ENCODE peak calls at places on chromosomes 2 and 18, in four cellular contexts. Y is GM12878, S is HepG2, P is K562. G is an unnamed sample.

GRCh38 chr2:218063541-218064295 is 5.3 kb upstream of the RUFY4 start:
- DNase-seq in Y (peak; percentile 60), S (no peak), P (no peak), G (no peak)

GRCh38 chr2:104406273-104406726 is 447.6 kb upstream of the POU3F3 start:
- DNase-seq in Y (no peak), S (no peak), P (no peak), G (no peak)

GRCh38 chr2:241812730-241813079 is 3.7 kb downstream of the NEU4 start:
- DNase-seq in Y (no peak), S (no peak), P (no peak), G (no peak)

GRCh38 chr2:235716875-235717496 is 223.1 kb downstream of the AGAP1 start:
- DNase-seq in Y (no peak), S (no peak), P (no peak), G (peak; percentile 19)

GRCh38 chr2:230690439-230690838 is 22.2 kb upstream of the CAB39 start:
- DNase-seq in Y (no peak), S (no peak), P (no peak), G (no peak)

GRCh38 chr2:8254791-8255447 is 426.9 kb upstream of the ID2 start:
- DNase-seq in Y (no peak), S (no peak), P (no peak), G (no peak)

GRCh38 chr2:200367155-200367554 is 60.7 kb downstream of the SPATS2L start:
- DNase-seq in Y (no peak), S (peak; percentile 91), P (peak; percentile 21), G (no peak)

GRCh38 chr2:184879671-184880070 is 281.3 kb downstream of the ZNF804A start:
- DNase-seq in Y (no peak), S (no peak), P (no peak), G (no peak)

GRCh38 chr2:177265834-177266817 is 1.6 kb upstream of the NFE2L2 start:
- DNase-seq in Y (no peak), S (peak; percentile 85), P (peak; percentile 55), G (no peak)

GRCh38 chr2:234879671-234880455 is 72.0 kb upstream of the SH3BP4 start:
- DNase-seq in Y (no peak), S (peak; percentile 54), P (no peak), G (no peak)

GRCh38 chr18:23690505-23691068 is 1.3 kb downstream of the LAMA3 start:
- DNase-seq in Y (no peak), S (no peak), P (no peak), G (no peak)

GRCh38 chr2:241564596-241565411 is 6.3 kb downstream of the BOK start:
- DNase-seq in Y (no peak), S (no peak), P (no peak), G (no peak)

GRCh38 chr2:240250150-240250984 is 109.9 kb upstream of the OTOS start:
- DNase-seq in Y (no peak), S (no peak), P (peak; percentile 22), G (no peak)

GRCh38 chr2:51290725-51291124 is 258.8 kb upstream of the NRXN1 start:
- DNase-seq in Y (no peak), S (no peak), P (no peak), G (no peak)

GRCh38 chr2:20597868-20598183 is 53.1 kb downstream of the HS1BP3 start:
- DNase-seq in Y (no peak), S (no peak), P (no peak), G (no peak)

GRCh38 chr2:205775091-205775876 is 93.0 kb downstream of the NRP2 start:
- DNase-seq in Y (no peak), S (no peak), P (no peak), G (no peak)

GRCh38 chr2:239274391-239275001 is 126.3 kb downstream of the HDAC4 start:
- DNase-seq in Y (no peak), S (no peak), P (peak; percentile 80), G (no peak)

GRCh38 chr2:29706171-29706690 is 215.2 kb downstream of the ALK start:
- DNase-seq in Y (no peak), S (no peak), P (no peak), G (no peak)

GRCh38 chr2:204197601-204198000 is 261.0 kb downstream of the ICOS start:
- DNase-seq in Y (no peak), S (no peak), P (no peak), G (no peak)

GRCh38 chr2:232697059-232697806 is at the start of gene GIGYF2:
- DNase-seq in Y (peak; percentile 86), S (peak; percentile 96), P (peak; percentile 96), G (peak; percentile 97)

GRCh38 chr2:85631316-85631715 is 15.3 kb downstream of the USP39 start:
- DNase-seq in Y (no peak), S (no peak), P (no peak), G (no peak)

DNA sequence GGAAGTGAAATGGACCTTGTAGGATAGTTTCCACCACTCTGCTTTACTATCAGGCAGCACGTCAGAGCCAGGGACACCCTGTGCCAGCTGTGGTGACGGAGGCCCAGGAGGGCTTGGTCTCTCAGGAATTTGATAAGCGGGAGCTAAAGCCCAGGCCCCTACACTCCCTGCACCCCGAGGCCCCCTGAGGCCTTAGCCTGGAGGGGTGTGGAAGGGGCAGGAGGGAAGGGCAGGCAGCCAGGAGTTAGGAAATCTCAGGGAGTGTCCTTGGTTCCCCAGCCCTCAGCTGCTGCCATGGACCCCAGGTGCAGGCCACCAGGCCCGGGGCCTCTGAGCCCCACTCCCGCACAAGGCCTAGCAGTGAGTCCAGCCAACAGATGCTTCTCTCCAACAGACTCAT is 38.2 kb downstream of the PDIA6 start:
- DNase-seq in Y (no peak), S (no peak), P (no peak), G (no peak)
- TF ChIP-seq FOXK2 in Y (no peak), S (no peak), P (no peak), G (no peak)

GRCh38 chr18:63091671-63092364 is 227.8 kb downstream of the BCL2 start:
- DNase-seq in Y (no peak), S (no peak), P (no peak), G (no peak)

GRCh38 chr18:63089041-63089440 is 230.5 kb downstream of the BCL2 start:
- DNase-seq in Y (no peak), S (no peak), P (no peak), G (no peak)

GRCh38 chr18:63088262-63088661 is 231.3 kb downstream of the BCL2 start:
- DNase-seq in Y (no peak), S (no peak), P (no peak), G (no peak)

GRCh38 chr18:63087421-63088230 is 231.9 kb downstream of the BCL2 start:
- DNase-seq in Y (no peak), S (no peak), P (no peak), G (no peak)

DNA sequence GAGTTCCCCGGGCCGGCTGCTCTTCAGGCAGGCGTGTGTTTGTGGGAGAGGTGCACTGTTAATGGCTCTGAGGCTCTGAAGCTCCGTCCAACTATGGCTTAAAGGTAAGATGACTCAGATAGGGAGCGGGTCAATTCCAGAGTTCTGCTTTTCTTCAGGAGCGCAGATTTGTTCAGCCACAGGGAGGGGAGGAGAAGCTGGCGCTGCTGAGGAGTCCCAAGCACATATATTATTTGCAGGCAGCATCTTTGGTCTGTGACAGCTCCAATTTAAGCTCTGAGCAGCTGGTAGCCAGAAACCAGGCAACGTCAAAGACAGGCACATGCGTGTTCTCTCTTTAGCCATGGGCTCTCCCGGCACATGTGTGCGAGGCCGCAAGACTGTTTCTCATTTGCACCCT is 229.2 kb downstream of the BCL2 start:
- DNase-seq in Y (no peak), S (no peak), P (no peak), G (no peak)
- TF ChIP-seq FOXK2 in Y (no peak), S (no peak), P (no peak), G (no peak)

GRCh38 chr2:58448065-58448507 is 207.0 kb upstream of the FANCL start:
- DNase-seq in Y (peak; percentile 46), S (peak; percentile 83), P (peak; percentile 38), G (peak; percentile 53)
- TF ChIP-seq FOXK2 in Y (no peak), S (no peak), P (no peak), G (no peak)

GRCh38 chr2:128298286-128298685 is 20.4 kb downstream of the HS6ST1 start:
- DNase-seq in Y (no peak), S (no peak), P (no peak), G (no peak)
- TF ChIP-seq FOXK2 in Y (no peak), S (no peak), P (no peak), G (no peak)

DNA sequence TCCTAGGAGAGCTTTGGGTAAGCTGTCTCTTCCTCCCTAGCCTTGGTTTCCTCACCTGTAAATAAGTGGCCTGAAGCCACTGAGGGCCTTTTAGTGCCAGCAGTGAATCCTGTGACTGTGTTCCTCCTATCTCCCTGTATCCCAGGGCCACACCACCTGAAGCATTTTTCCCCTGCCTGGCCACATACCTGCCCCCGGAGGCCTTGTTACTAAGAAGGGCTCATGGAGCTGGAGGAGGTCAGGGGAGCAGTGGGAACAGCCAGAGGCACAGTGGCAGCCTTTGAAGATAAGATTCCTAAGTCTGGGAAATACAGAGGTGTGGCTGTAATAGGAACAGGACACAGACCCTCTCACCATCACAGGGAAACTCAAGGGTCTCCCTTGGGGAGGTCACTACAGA is 162.4 kb downstream of the SMAD7 start:
- DNase-seq in Y (no peak), S (no peak), P (no peak), G (no peak)
- TF ChIP-seq FOXK2 in Y (no peak), S (no peak), P (no peak), G (no peak)

GRCh38 chr2:53202063-53202462 is 565.5 kb upstream of the CHAC2 start:
- DNase-seq in Y (no peak), S (peak; percentile 25), P (no peak), G (no peak)
- TF ChIP-seq FOXK2 in Y (no peak), S (no peak), P (no peak), G (no peak)

DNA sequence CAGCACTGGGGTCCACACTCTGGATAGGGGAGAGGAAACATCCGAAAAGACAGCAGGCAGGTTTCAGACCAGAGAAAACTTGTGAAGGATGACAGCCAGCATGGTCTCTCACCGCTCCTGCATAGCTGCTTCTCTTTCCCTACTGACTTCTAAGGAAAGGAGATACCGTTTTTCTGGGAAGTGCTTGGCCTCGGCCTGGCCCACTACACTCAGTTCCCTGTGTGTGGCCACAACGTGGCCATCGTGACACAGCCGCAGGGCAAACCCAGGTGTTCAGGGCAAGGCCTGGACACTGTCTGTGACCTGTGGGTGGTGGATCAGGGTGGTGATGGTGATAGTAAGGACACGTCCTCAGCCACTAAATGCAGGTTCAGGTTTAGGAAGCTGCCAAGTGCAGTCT is 34.2 kb upstream of the ACAA2 start:
- DNase-seq in Y (no peak), S (no peak), P (no peak), G (no peak)
- TF ChIP-seq FOXK2 in Y (no peak), S (no peak), P (no peak), G (no peak)

DNA sequence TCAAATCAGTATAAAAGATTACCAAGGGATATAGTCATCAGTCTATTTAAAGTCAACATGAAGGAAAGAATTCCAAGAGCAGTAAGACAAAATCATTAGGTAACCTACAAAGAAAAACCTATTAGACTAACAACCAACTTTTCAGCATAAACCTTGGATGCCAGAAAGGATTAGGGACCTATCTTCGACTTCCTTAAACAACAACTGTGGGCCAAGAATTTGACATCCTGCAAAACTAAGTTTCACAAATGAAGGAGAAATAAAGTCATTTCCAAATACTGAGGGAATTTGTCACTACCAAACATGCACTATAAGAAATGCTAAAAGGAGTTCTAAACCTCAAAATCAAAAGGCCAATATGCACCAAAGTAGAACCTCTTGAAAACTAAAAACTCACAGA is 147.9 kb upstream of the TFPI start:
- DNase-seq in Y (no peak), S (no peak), P (no peak), G (no peak)
- TF ChIP-seq FOXK2 in Y (no peak), S (no peak), P (no peak), G (no peak)

G was measured in HEK293T.